ENCODE peak calls at places on chromosome 20, in seven cellular contexts. B is mammary epithelial cell, P is PC-3, O is neural progenitor cell, G is kidney, W is H9, D is SK-N-SH. I is an unnamed sample.

GRCh38 chr20:10720550-10720949 is 46.8 kb upstream of the JAG1 start:
- DNase-seq in B (no peak), P (no peak), O (no peak), G (no peak), W (no peak), D (no peak), I (no peak)

GRCh38 chr20:10655723-10656122 is 18.1 kb downstream of the JAG1 start:
- DNase-seq in B (no peak), P (no peak), O (peak; percentile 93), G (no peak), W (no peak), D (no peak), I (no peak)

GRCh38 chr20:14604143-14604542 is 266.7 kb upstream of the FLRT3 start:
- DNase-seq in B (no peak), P (no peak), O (no peak), G (no peak), W (no peak), D (no peak), I (no peak)

GRCh38 chr20:41202426-41202825 is 65.1 kb downstream of the PLCG1 start:
- DNase-seq in B (no peak), P (no peak), O (no peak), G (no peak), W (no peak), D (no peak), I (no peak)

GRCh38 chr20:3407426-3408250 is at the start of gene DNAAF9:
- DNase-seq in B (peak; percentile 90), P (peak; percentile 74), O (peak; percentile 88), G (peak; percentile 92), W (peak; percentile 80), D (peak; percentile 95), I (peak; percentile 67)

GRCh38 chr20:47810116-47810672 is 24.9 kb upstream of the SULF2 start:
- DNase-seq in B (no peak), P (no peak), O (no peak), G (no peak), W (no peak), D (no peak), I (no peak)

GRCh38 chr20:12063106-12063505 is 145.4 kb downstream of the BTBD3 start:
- DNase-seq in B (no peak), P (no peak), O (no peak), G (no peak), W (no peak), D (peak; percentile 12), I (no peak)

GRCh38 chr20:20205862-20206236 is 153.5 kb downstream of the CFAP61 start:
- DNase-seq in B (no peak), P (no peak), O (no peak), G (no peak), W (no peak), D (no peak), I (no peak)

GRCh38 chr20:2742934-2743559 is 50.5 kb downstream of the EBF4 start:
- DNase-seq in B (peak; percentile 54), P (peak; percentile 86), O (peak; percentile 89), G (peak; percentile 83), W (peak; percentile 88), D (peak; percentile 82), I (peak; percentile 57)

GRCh38 chr20:44217342-44218092 is 6.9 kb upstream of the OSER1 start:
- DNase-seq in B (peak; percentile 52), P (peak; percentile 91), O (peak; percentile 86), G (no peak), W (peak; percentile 82), D (peak; percentile 62), I (peak; percentile 87)

GRCh38 chr20:2140561-2140960 is 38.9 kb downstream of the STK35 start:
- DNase-seq in B (no peak), P (no peak), O (no peak), G (no peak), W (no peak), D (no peak), I (peak; percentile 25)

GRCh38 chr20:50957276-50957675 is 1.1 kb downstream of the DPM1 start:
- DNase-seq in B (no peak), P (peak; percentile 31), O (no peak), G (no peak), W (no peak), D (no peak), I (no peak)

GRCh38 chr20:48445827-48446226 is 382.0 kb downstream of the PREX1 start:
- DNase-seq in B (no peak), P (no peak), O (no peak), G (no peak), W (no peak), D (no peak), I (no peak)

GRCh38 chr20:38633577-38634093 is 32.0 kb downstream of the ARHGAP40 start:
- DNase-seq in B (peak; percentile 30), P (peak; percentile 76), O (peak; percentile 75), G (no peak), W (peak; percentile 88), D (peak; percentile 86), I (peak; percentile 45)

GRCh38 chr20:37111926-37112455 is 16.2 kb upstream of the RBL1 start:
- DNase-seq in B (peak; percentile 30), P (no peak), O (no peak), G (no peak), W (no peak), D (no peak), I (no peak)

GRCh38 chr20:15146948-15147347 is 809.5 kb upstream of the FLRT3 start:
- DNase-seq in B (no peak), P (no peak), O (no peak), G (no peak), W (no peak), D (peak; percentile 1), I (no peak)

GRCh38 chr20:24296477-24297380 is 172.7 kb upstream of the SYNDIG1 start:
- DNase-seq in B (peak; percentile 57), P (no peak), O (no peak), G (no peak), W (no peak), D (no peak), I (no peak)

GRCh38 chr20:23200914-23201313 is 114.8 kb upstream of the CD93 start:
- DNase-seq in B (peak; percentile 45), P (peak; percentile 70), O (peak; percentile 51), G (peak; percentile 72), W (peak; percentile 84), D (peak; percentile 16), I (peak; percentile 28)

GRCh38 chr20:34401741-34402455 is 38.8 kb downstream of the ITCH start:
- DNase-seq in B (no peak), P (no peak), O (no peak), G (no peak), W (no peak), D (no peak), I (no peak)

GRCh38 chr20:47675190-47676142 is 109.8 kb downstream of the SULF2 start:
- DNase-seq in B (no peak), P (no peak), O (peak; percentile 43), G (peak; percentile 38), W (peak; percentile 61), D (no peak), I (no peak)

GRCh38 chr20:61988665-61989064 is 77.0 kb downstream of the TAF4 start:
- DNase-seq in B (no peak), P (no peak), O (no peak), G (no peak), W (no peak), D (no peak), I (no peak)

GRCh38 chr20:57897891-57898290 is 188.1 kb upstream of the PMEPA1 start:
- DNase-seq in B (no peak), P (no peak), O (no peak), G (no peak), W (no peak), D (no peak), I (no peak)

GRCh38 chr20:49323622-49324238 is 45.9 kb upstream of the ZNFX1 start:
- DNase-seq in B (peak; percentile 73), P (peak; percentile 87), O (no peak), G (no peak), W (peak; percentile 53), D (peak; percentile 41), I (no peak)

GRCh38 chr20:544153-544725 is 649 bp upstream of the CSNK2A1 start:
- DNase-seq in B (no peak), P (no peak), O (no peak), G (no peak), W (no peak), D (no peak), I (no peak)
- H3K9ac ChIP-seq in B (no peak overlapping the region), P (peak overlapping the region; percentile 94), O (no peak overlapping the region), G (peak overlapping the region; percentile 87), W (no peak overlapping the region), D (peak overlapping the region; percentile 97), I (no peak overlapping the region)

DNA sequence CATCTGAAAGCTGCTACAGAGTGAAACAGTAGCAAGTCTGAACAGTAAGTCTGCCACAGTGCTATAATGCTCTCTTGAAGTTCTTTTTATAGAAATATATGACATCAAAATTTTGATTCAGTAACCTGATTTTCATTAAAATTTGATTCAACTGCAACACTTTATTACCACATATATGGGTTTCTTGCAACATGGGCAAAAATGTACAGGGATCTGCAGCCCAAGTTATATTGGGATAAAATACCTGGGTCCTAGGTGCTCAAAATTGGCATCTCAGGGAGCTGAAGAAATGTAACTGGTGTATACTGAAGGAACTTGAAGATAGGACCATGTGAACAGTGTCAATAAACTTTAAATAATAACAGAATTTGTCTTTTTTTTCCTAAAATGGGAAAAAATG is 10.8 kb downstream of the ROMO1 start:
- DNase-seq in B (no peak), P (no peak), O (no peak), G (no peak), W (no peak), D (no peak), I (no peak)
- H3K9ac ChIP-seq in B (no peak overlapping the region), P (no peak overlapping the region), O (no peak overlapping the region), G (no peak overlapping the region), W (no peak overlapping the region), D (no peak overlapping the region), I (no peak overlapping the region)

GRCh38 chr20:54476336-54476928 is 1.0 kb downstream of the DOK5 start:
- DNase-seq in B (no peak), P (no peak), O (peak; percentile 9), G (no peak), W (no peak), D (no peak), I (no peak)
- H3K9ac ChIP-seq in B (no peak overlapping the region), P (no peak overlapping the region), O (no peak overlapping the region), G (peak overlapping the region; percentile 49), W (peak overlapping the region; percentile 43), D (peak overlapping the region; percentile 73), I (no peak overlapping the region)

GRCh38 chr20:32325706-32326506 is 32.2 kb upstream of the ASXL1 start:
- DNase-seq in B (peak; percentile 80), P (peak; percentile 96), O (no peak), G (no peak), W (no peak), D (no peak), I (peak; percentile 53)

GRCh38 chr20:32330555-32330897 is 27.6 kb upstream of the ASXL1 start:
- DNase-seq in B (no peak), P (no peak), O (no peak), G (no peak), W (no peak), D (no peak), I (no peak)

GRCh38 chr20:32327087-32327681 is 30.9 kb upstream of the ASXL1 start:
- DNase-seq in B (no peak), P (no peak), O (no peak), G (no peak), W (no peak), D (no peak), I (no peak)

GRCh38 chr20:32329817-32330554 is 28.1 kb upstream of the ASXL1 start:
- DNase-seq in B (no peak), P (no peak), O (no peak), G (no peak), W (no peak), D (no peak), I (no peak)

DNA sequence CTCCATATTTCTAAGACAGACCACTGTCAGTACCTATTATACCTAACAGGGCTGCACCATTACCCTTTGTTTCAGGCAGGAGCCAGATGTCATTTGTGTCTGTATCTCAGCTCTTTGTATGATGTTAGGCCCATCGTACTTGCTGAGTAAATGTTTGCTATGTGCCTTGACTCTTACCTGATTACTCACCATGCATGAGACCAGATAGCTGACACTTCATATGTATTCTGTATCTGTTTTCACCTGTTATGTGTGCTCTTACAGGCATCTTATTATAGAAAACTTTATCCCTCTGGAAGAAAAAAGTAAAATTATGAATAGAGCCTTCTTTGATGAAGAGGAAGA is 31.7 kb upstream of the ASXL1 start:
- DNase-seq in B (no peak), P (peak; percentile 60), O (no peak), G (no peak), W (no peak), D (no peak), I (no peak)
- H3K9ac ChIP-seq in B (no peak overlapping the region), P (peak overlapping the region; percentile 52), O (no peak overlapping the region), G (no peak overlapping the region), W (no peak overlapping the region), D (peak overlapping the region; percentile 4), I (peak overlapping the region; percentile 46)

I was measured in colonic mucosa.